ENCODE peak calls at places on chromosomes 1 and 21, in seven cellular contexts. One of them, this sample, is unnamed.

GRCh38 chr1:26094677-26095383 is 16.8 kb upstream of the PDIK1L start:
- DNase-seq in ELF-1: peak; percentile 95
- DNase-seq in amniotic stem cell: no peak
- DNase-seq in fibroblast of the aortic adventitia: peak; percentile 69
- DNase-seq in NCI-H446 treated with DMSO at 0.1 percent for 48 hours: no peak
- DNase-seq in stimulated activated CD4-positive, alpha-beta T cell treated with anti-CD3 and anti-CD28 coated beads, Interleukin-15, amount 100 ng/mL, for 1 hour: no peak
- DNase-seq in non-pigmented ciliary epithelial cell: no peak
- DNase-seq in this sample: no peak

GRCh38 chr1:1013105-1013921 is at the start of gene ISG15:
- DNase-seq in ELF-1: peak; percentile 89
- DNase-seq in NCI-H446 treated with DMSO at 0.1 percent for 48 hours: peak; percentile 11
- DNase-seq in amniotic stem cell: peak; percentile 77
- DNase-seq in stimulated activated CD4-positive, alpha-beta T cell treated with anti-CD3 and anti-CD28 coated beads, Interleukin-15, amount 100 ng/mL, for 1 hour: peak; percentile 76
- DNase-seq in non-pigmented ciliary epithelial cell: no peak
- DNase-seq in fibroblast of the aortic adventitia: peak; percentile 80
- DNase-seq in this sample: no peak

GRCh38 chr1:216222302-216222701 is 200.9 kb downstream of the USH2A start:
- DNase-seq in NCI-H446 treated with DMSO at 0.1 percent for 48 hours: no peak
- DNase-seq in ELF-1: no peak
- DNase-seq in fibroblast of the aortic adventitia: no peak
- DNase-seq in stimulated activated CD4-positive, alpha-beta T cell treated with anti-CD3 and anti-CD28 coated beads, Interleukin-15, amount 100 ng/mL, for 1 hour: no peak
- DNase-seq in non-pigmented ciliary epithelial cell: no peak
- DNase-seq in amniotic stem cell: no peak
- DNase-seq in this sample: no peak

GRCh38 chr1:115300087-115300856 is 37.8 kb downstream of the NGF start:
- DNase-seq in fibroblast of the aortic adventitia: no peak
- DNase-seq in ELF-1: peak; percentile 70
- DNase-seq in stimulated activated CD4-positive, alpha-beta T cell treated with anti-CD3 and anti-CD28 coated beads, Interleukin-15, amount 100 ng/mL, for 1 hour: no peak
- DNase-seq in amniotic stem cell: no peak
- DNase-seq in NCI-H446 treated with DMSO at 0.1 percent for 48 hours: no peak
- DNase-seq in non-pigmented ciliary epithelial cell: no peak
- DNase-seq in this sample: no peak

GRCh38 chr1:113391643-113392271 is 1.4 kb downstream of the MAGI3 start:
- DNase-seq in NCI-H446 treated with DMSO at 0.1 percent for 48 hours: no peak
- DNase-seq in ELF-1: no peak
- DNase-seq in non-pigmented ciliary epithelial cell: no peak
- DNase-seq in amniotic stem cell: no peak
- DNase-seq in fibroblast of the aortic adventitia: peak; percentile 30
- DNase-seq in stimulated activated CD4-positive, alpha-beta T cell treated with anti-CD3 and anti-CD28 coated beads, Interleukin-15, amount 100 ng/mL, for 1 hour: no peak
- DNase-seq in this sample: no peak

GRCh38 chr1:96259399-96259798 is 462.2 kb upstream of the PTBP2 start:
- DNase-seq in amniotic stem cell: no peak
- DNase-seq in non-pigmented ciliary epithelial cell: no peak
- DNase-seq in fibroblast of the aortic adventitia: no peak
- DNase-seq in stimulated activated CD4-positive, alpha-beta T cell treated with anti-CD3 and anti-CD28 coated beads, Interleukin-15, amount 100 ng/mL, for 1 hour: no peak
- DNase-seq in NCI-H446 treated with DMSO at 0.1 percent for 48 hours: no peak
- DNase-seq in ELF-1: peak; percentile 36
- DNase-seq in this sample: no peak

GRCh38 chr1:113388621-113389355 is 1.5 kb upstream of the MAGI3 start:
- DNase-seq in stimulated activated CD4-positive, alpha-beta T cell treated with anti-CD3 and anti-CD28 coated beads, Interleukin-15, amount 100 ng/mL, for 1 hour: no peak
- DNase-seq in amniotic stem cell: no peak
- DNase-seq in fibroblast of the aortic adventitia: peak; percentile 17
- DNase-seq in non-pigmented ciliary epithelial cell: no peak
- DNase-seq in NCI-H446 treated with DMSO at 0.1 percent for 48 hours: no peak
- DNase-seq in ELF-1: peak; percentile 74
- DNase-seq in this sample: no peak

GRCh38 chr1:180643693-180644092 is 11.9 kb downstream of the XPR1 start:
- DNase-seq in amniotic stem cell: no peak
- DNase-seq in ELF-1: no peak
- DNase-seq in NCI-H446 treated with DMSO at 0.1 percent for 48 hours: peak; percentile 48
- DNase-seq in stimulated activated CD4-positive, alpha-beta T cell treated with anti-CD3 and anti-CD28 coated beads, Interleukin-15, amount 100 ng/mL, for 1 hour: no peak
- DNase-seq in non-pigmented ciliary epithelial cell: no peak
- DNase-seq in fibroblast of the aortic adventitia: peak; percentile 31
- DNase-seq in this sample: no peak

GRCh38 chr1:65310078-65310587 is 790 bp downstream of the DNAJC6 start:
- DNase-seq in fibroblast of the aortic adventitia: no peak
- DNase-seq in NCI-H446 treated with DMSO at 0.1 percent for 48 hours: peak; percentile 46
- DNase-seq in amniotic stem cell: no peak
- DNase-seq in ELF-1: no peak
- DNase-seq in stimulated activated CD4-positive, alpha-beta T cell treated with anti-CD3 and anti-CD28 coated beads, Interleukin-15, amount 100 ng/mL, for 1 hour: no peak
- DNase-seq in non-pigmented ciliary epithelial cell: no peak
- DNase-seq in this sample: no peak

GRCh38 chr1:224133741-224134299 is 19.9 kb downstream of the FBXO28 start:
- DNase-seq in non-pigmented ciliary epithelial cell: no peak
- DNase-seq in fibroblast of the aortic adventitia: no peak
- DNase-seq in ELF-1: no peak
- DNase-seq in stimulated activated CD4-positive, alpha-beta T cell treated with anti-CD3 and anti-CD28 coated beads, Interleukin-15, amount 100 ng/mL, for 1 hour: no peak
- DNase-seq in NCI-H446 treated with DMSO at 0.1 percent for 48 hours: no peak
- DNase-seq in amniotic stem cell: no peak
- DNase-seq in this sample: no peak

GRCh38 chr1:15525043-15525958 is 1.3 kb upstream of the CASP9 start:
- DNase-seq in stimulated activated CD4-positive, alpha-beta T cell treated with anti-CD3 and anti-CD28 coated beads, Interleukin-15, amount 100 ng/mL, for 1 hour: no peak
- DNase-seq in fibroblast of the aortic adventitia: peak; percentile 10
- DNase-seq in ELF-1: no peak
- DNase-seq in amniotic stem cell: no peak
- DNase-seq in non-pigmented ciliary epithelial cell: peak; percentile 92
- DNase-seq in NCI-H446 treated with DMSO at 0.1 percent for 48 hours: peak; percentile 82
- DNase-seq in this sample: peak; percentile 90

GRCh38 chr21:35019631-35020032 is 29.5 kb downstream of the RUNX1 start:
- DNase-seq in NCI-H446 treated with DMSO at 0.1 percent for 48 hours: no peak
- DNase-seq in amniotic stem cell: no peak
- DNase-seq in stimulated activated CD4-positive, alpha-beta T cell treated with anti-CD3 and anti-CD28 coated beads, Interleukin-15, amount 100 ng/mL, for 1 hour: no peak
- DNase-seq in ELF-1: no peak
- DNase-seq in fibroblast of the aortic adventitia: no peak
- DNase-seq in non-pigmented ciliary epithelial cell: no peak
- DNase-seq in this sample: no peak

GRCh38 chr21:44718571-44718970 is 7.2 kb upstream of the TSPEAR start:
- DNase-seq in amniotic stem cell: no peak
- DNase-seq in stimulated activated CD4-positive, alpha-beta T cell treated with anti-CD3 and anti-CD28 coated beads, Interleukin-15, amount 100 ng/mL, for 1 hour: no peak
- DNase-seq in fibroblast of the aortic adventitia: no peak
- DNase-seq in ELF-1: peak; percentile 84
- DNase-seq in NCI-H446 treated with DMSO at 0.1 percent for 48 hours: no peak
- DNase-seq in non-pigmented ciliary epithelial cell: no peak
- DNase-seq in this sample: no peak

GRCh38 chr1:235675152-235675890 is 25.7 kb upstream of the GNG4 start:
- DNase-seq in amniotic stem cell: no peak
- DNase-seq in NCI-H446 treated with DMSO at 0.1 percent for 48 hours: no peak
- DNase-seq in ELF-1: no peak
- DNase-seq in stimulated activated CD4-positive, alpha-beta T cell treated with anti-CD3 and anti-CD28 coated beads, Interleukin-15, amount 100 ng/mL, for 1 hour: no peak
- DNase-seq in fibroblast of the aortic adventitia: peak; percentile 11
- DNase-seq in non-pigmented ciliary epithelial cell: no peak
- DNase-seq in this sample: no peak

GRCh38 chr1:74162333-74162732 is 35.6 kb downstream of the LRRIQ3 start:
- DNase-seq in stimulated activated CD4-positive, alpha-beta T cell treated with anti-CD3 and anti-CD28 coated beads, Interleukin-15, amount 100 ng/mL, for 1 hour: no peak
- DNase-seq in non-pigmented ciliary epithelial cell: no peak
- DNase-seq in fibroblast of the aortic adventitia: no peak
- DNase-seq in ELF-1: no peak
- DNase-seq in amniotic stem cell: no peak
- DNase-seq in NCI-H446 treated with DMSO at 0.1 percent for 48 hours: no peak
- DNase-seq in this sample: no peak

GRCh38 chr1:246689409-246689997 is 34.7 kb upstream of the SCCPDH start:
- DNase-seq in ELF-1: peak; percentile 71
- DNase-seq in NCI-H446 treated with DMSO at 0.1 percent for 48 hours: peak; percentile 53
- DNase-seq in stimulated activated CD4-positive, alpha-beta T cell treated with anti-CD3 and anti-CD28 coated beads, Interleukin-15, amount 100 ng/mL, for 1 hour: no peak
- DNase-seq in amniotic stem cell: peak; percentile 73
- DNase-seq in fibroblast of the aortic adventitia: peak; percentile 80
- DNase-seq in non-pigmented ciliary epithelial cell: no peak
- DNase-seq in this sample: no peak

GRCh38 chr21:33522950-33523349 is 19.0 kb downstream of the GART start:
- DNase-seq in non-pigmented ciliary epithelial cell: no peak
- DNase-seq in stimulated activated CD4-positive, alpha-beta T cell treated with anti-CD3 and anti-CD28 coated beads, Interleukin-15, amount 100 ng/mL, for 1 hour: no peak
- DNase-seq in fibroblast of the aortic adventitia: no peak
- DNase-seq in NCI-H446 treated with DMSO at 0.1 percent for 48 hours: no peak
- DNase-seq in amniotic stem cell: no peak
- DNase-seq in ELF-1: no peak
- DNase-seq in this sample: no peak

GRCh38 chr1:24558902-24559791 is 3.3 kb downstream of the NCMAP start:
- DNase-seq in amniotic stem cell: no peak
- DNase-seq in stimulated activated CD4-positive, alpha-beta T cell treated with anti-CD3 and anti-CD28 coated beads, Interleukin-15, amount 100 ng/mL, for 1 hour: no peak
- DNase-seq in fibroblast of the aortic adventitia: peak; percentile 56
- DNase-seq in non-pigmented ciliary epithelial cell: peak; percentile 28
- DNase-seq in ELF-1: no peak
- DNase-seq in NCI-H446 treated with DMSO at 0.1 percent for 48 hours: no peak
- DNase-seq in this sample: no peak

GRCh38 chr1:3028531-3029282 is 7.4 kb downstream of the ACTRT2 start:
- DNase-seq in ELF-1: no peak
- DNase-seq in fibroblast of the aortic adventitia: no peak
- DNase-seq in NCI-H446 treated with DMSO at 0.1 percent for 48 hours: no peak
- DNase-seq in stimulated activated CD4-positive, alpha-beta T cell treated with anti-CD3 and anti-CD28 coated beads, Interleukin-15, amount 100 ng/mL, for 1 hour: no peak
- DNase-seq in non-pigmented ciliary epithelial cell: no peak
- DNase-seq in amniotic stem cell: no peak
- DNase-seq in this sample: no peak

GRCh38 chr1:45542591-45542990 is 8.0 kb upstream of the AKR1A1 start:
- DNase-seq in NCI-H446 treated with DMSO at 0.1 percent for 48 hours: no peak
- DNase-seq in non-pigmented ciliary epithelial cell: no peak
- DNase-seq in amniotic stem cell: no peak
- DNase-seq in ELF-1: no peak
- DNase-seq in fibroblast of the aortic adventitia: no peak
- DNase-seq in stimulated activated CD4-positive, alpha-beta T cell treated with anti-CD3 and anti-CD28 coated beads, Interleukin-15, amount 100 ng/mL, for 1 hour: no peak
- DNase-seq in this sample: no peak

GRCh38 chr1:198530964-198531363 is 9.5 kb downstream of the ATP6V1G3 start:
- DNase-seq in amniotic stem cell: no peak
- DNase-seq in non-pigmented ciliary epithelial cell: no peak
- DNase-seq in ELF-1: no peak
- DNase-seq in stimulated activated CD4-positive, alpha-beta T cell treated with anti-CD3 and anti-CD28 coated beads, Interleukin-15, amount 100 ng/mL, for 1 hour: no peak
- DNase-seq in NCI-H446 treated with DMSO at 0.1 percent for 48 hours: peak; percentile 75
- DNase-seq in fibroblast of the aortic adventitia: no peak
- DNase-seq in this sample: no peak

GRCh38 chr1:10599194-10599861 is 124.6 kb downstream of the PEX14 start:
- DNase-seq in amniotic stem cell: peak; percentile 63
- DNase-seq in fibroblast of the aortic adventitia: peak; percentile 78
- DNase-seq in non-pigmented ciliary epithelial cell: peak; percentile 65
- DNase-seq in ELF-1: no peak
- DNase-seq in NCI-H446 treated with DMSO at 0.1 percent for 48 hours: no peak
- DNase-seq in stimulated activated CD4-positive, alpha-beta T cell treated with anti-CD3 and anti-CD28 coated beads, Interleukin-15, amount 100 ng/mL, for 1 hour: no peak
- DNase-seq in this sample: no peak

GRCh38 chr1:153728305-153729066 is 636 bp downstream of the INTS3 start:
- DNase-seq in amniotic stem cell: no peak
- DNase-seq in ELF-1: peak; percentile 68
- DNase-seq in fibroblast of the aortic adventitia: peak; percentile 52
- DNase-seq in stimulated activated CD4-positive, alpha-beta T cell treated with anti-CD3 and anti-CD28 coated beads, Interleukin-15, amount 100 ng/mL, for 1 hour: peak; percentile 4
- DNase-seq in NCI-H446 treated with DMSO at 0.1 percent for 48 hours: peak; percentile 32
- DNase-seq in non-pigmented ciliary epithelial cell: no peak
- DNase-seq in this sample: no peak

GRCh38 chr1:22731924-22732522 is 21.4 kb downstream of the EPHB2 start:
- DNase-seq in stimulated activated CD4-positive, alpha-beta T cell treated with anti-CD3 and anti-CD28 coated beads, Interleukin-15, amount 100 ng/mL, for 1 hour: no peak
- DNase-seq in fibroblast of the aortic adventitia: peak; percentile 63
- DNase-seq in ELF-1: peak; percentile 54
- DNase-seq in NCI-H446 treated with DMSO at 0.1 percent for 48 hours: no peak
- DNase-seq in amniotic stem cell: no peak
- DNase-seq in non-pigmented ciliary epithelial cell: no peak
- DNase-seq in this sample: no peak

GRCh38 chr21:41669533-41669830 is 97.4 kb downstream of the RIPK4 start:
- DNase-seq in NCI-H446 treated with DMSO at 0.1 percent for 48 hours: no peak
- DNase-seq in stimulated activated CD4-positive, alpha-beta T cell treated with anti-CD3 and anti-CD28 coated beads, Interleukin-15, amount 100 ng/mL, for 1 hour: no peak
- DNase-seq in ELF-1: no peak
- DNase-seq in fibroblast of the aortic adventitia: no peak
- DNase-seq in amniotic stem cell: no peak
- DNase-seq in non-pigmented ciliary epithelial cell: no peak
- DNase-seq in this sample: no peak

This sample was measured in cerebellar nuclear complex.